ENCODE peak calls at places on chromosomes 12 and 14, in nine cellular contexts. One of them, this sample, is unnamed.

GRCh38 chr12:130102266-130102665 is 60.0 kb upstream of the FZD10 start:
- DNase-seq in neural progenitor cell: no peak
- DNase-seq in A673: no peak
- DNase-seq in ascending aorta: no peak
- DNase-seq in pancreas: no peak
- DNase-seq in gastrocnemius medialis: no peak
- DNase-seq in fibroblast of lung: no peak
- DNase-seq in thyroid gland: no peak
- DNase-seq in lower lobe of right lung: no peak
- DNase-seq in this sample: no peak

GRCh38 chr12:90959538-90960139 is 4.7 kb upstream of the CCER1 start:
- DNase-seq in neural progenitor cell: peak; percentile 67
- DNase-seq in thyroid gland: no peak
- DNase-seq in lower lobe of right lung: no peak
- DNase-seq in pancreas: no peak
- DNase-seq in gastrocnemius medialis: no peak
- DNase-seq in fibroblast of lung: peak; percentile 37
- DNase-seq in ascending aorta: no peak
- DNase-seq in A673: peak; percentile 61
- DNase-seq in this sample: no peak

GRCh38 chr12:95192271-95192670 is 25.0 kb downstream of the FGD6 start:
- DNase-seq in pancreas: no peak
- DNase-seq in gastrocnemius medialis: no peak
- DNase-seq in neural progenitor cell: no peak
- DNase-seq in fibroblast of lung: no peak
- DNase-seq in ascending aorta: no peak
- DNase-seq in A673: no peak
- DNase-seq in thyroid gland: no peak
- DNase-seq in lower lobe of right lung: no peak
- DNase-seq in this sample: no peak

GRCh38 chr14:84891414-84891813 is 638.5 kb upstream of the FLRT2 start:
- DNase-seq in neural progenitor cell: no peak
- DNase-seq in fibroblast of lung: no peak
- DNase-seq in thyroid gland: no peak
- DNase-seq in pancreas: no peak
- DNase-seq in gastrocnemius medialis: no peak
- DNase-seq in ascending aorta: no peak
- DNase-seq in A673: no peak
- DNase-seq in lower lobe of right lung: no peak
- DNase-seq in this sample: no peak

GRCh38 chr12:873954-874353 is 75.5 kb downstream of the RAD52 start:
- DNase-seq in ascending aorta: no peak
- DNase-seq in A673: no peak
- DNase-seq in thyroid gland: no peak
- DNase-seq in pancreas: no peak
- DNase-seq in neural progenitor cell: no peak
- DNase-seq in lower lobe of right lung: no peak
- DNase-seq in fibroblast of lung: no peak
- DNase-seq in gastrocnemius medialis: no peak
- DNase-seq in this sample: no peak

GRCh38 chr14:31927348-31927826 is 149.7 kb upstream of the ARHGAP5 start:
- DNase-seq in A673: peak; percentile 18
- DNase-seq in gastrocnemius medialis: no peak
- DNase-seq in fibroblast of lung: peak; percentile 95
- DNase-seq in pancreas: no peak
- DNase-seq in lower lobe of right lung: no peak
- DNase-seq in neural progenitor cell: peak; percentile 58
- DNase-seq in ascending aorta: no peak
- DNase-seq in thyroid gland: peak; percentile 52
- DNase-seq in this sample: no peak

GRCh38 chr12:116537149-116537904 is 21.9 kb upstream of the MAP1LC3B2 start:
- DNase-seq in neural progenitor cell: peak; percentile 27
- DNase-seq in lower lobe of right lung: no peak
- DNase-seq in gastrocnemius medialis: no peak
- DNase-seq in ascending aorta: no peak
- DNase-seq in thyroid gland: no peak
- DNase-seq in fibroblast of lung: no peak
- DNase-seq in A673: no peak
- DNase-seq in pancreas: no peak
- DNase-seq in this sample: no peak

GRCh38 chr14:104927432-104927816 is 2.7 kb downstream of the PLD4 start:
- DNase-seq in A673: no peak
- DNase-seq in thyroid gland: peak; percentile 1
- DNase-seq in lower lobe of right lung: no peak
- DNase-seq in fibroblast of lung: no peak
- DNase-seq in neural progenitor cell: no peak
- DNase-seq in gastrocnemius medialis: no peak
- DNase-seq in ascending aorta: no peak
- DNase-seq in pancreas: no peak
- DNase-seq in this sample: no peak

GRCh38 chr14:73149753-73150152 is 13.4 kb downstream of the PSEN1 start:
- DNase-seq in pancreas: no peak
- DNase-seq in neural progenitor cell: no peak
- DNase-seq in A673: no peak
- DNase-seq in ascending aorta: no peak
- DNase-seq in gastrocnemius medialis: no peak
- DNase-seq in lower lobe of right lung: no peak
- DNase-seq in fibroblast of lung: no peak
- DNase-seq in thyroid gland: no peak
- DNase-seq in this sample: no peak

GRCh38 chr12:123142948-123143752 is 7.7 kb downstream of the PITPNM2 start:
- DNase-seq in ascending aorta: no peak
- DNase-seq in neural progenitor cell: peak; percentile 18
- DNase-seq in thyroid gland: peak; percentile 84
- DNase-seq in lower lobe of right lung: peak; percentile 83
- DNase-seq in pancreas: no peak
- DNase-seq in fibroblast of lung: peak; percentile 49
- DNase-seq in A673: no peak
- DNase-seq in gastrocnemius medialis: no peak
- DNase-seq in this sample: no peak

GRCh38 chr14:68548194-68549056 is 244.4 kb downstream of the ZFP36L1 start:
- DNase-seq in neural progenitor cell: peak; percentile 68
- DNase-seq in lower lobe of right lung: peak; percentile 78
- DNase-seq in fibroblast of lung: peak; percentile 99
- DNase-seq in ascending aorta: peak; percentile 70
- DNase-seq in gastrocnemius medialis: peak; percentile 93
- DNase-seq in A673: peak; percentile 97
- DNase-seq in pancreas: peak; percentile 44
- DNase-seq in thyroid gland: no peak
- DNase-seq in this sample: peak; percentile 91

GRCh38 chr14:101216725-101217463 is 313.4 kb upstream of the RTL1 start:
- DNase-seq in pancreas: no peak
- DNase-seq in ascending aorta: no peak
- DNase-seq in thyroid gland: no peak
- DNase-seq in A673: no peak
- DNase-seq in fibroblast of lung: no peak
- DNase-seq in neural progenitor cell: no peak
- DNase-seq in gastrocnemius medialis: no peak
- DNase-seq in lower lobe of right lung: no peak
- DNase-seq in this sample: no peak

GRCh38 chr14:91067186-91067585 is 6.7 kb upstream of the RPS6KA5 start:
- DNase-seq in thyroid gland: no peak
- DNase-seq in gastrocnemius medialis: no peak
- DNase-seq in pancreas: no peak
- DNase-seq in fibroblast of lung: no peak
- DNase-seq in neural progenitor cell: no peak
- DNase-seq in lower lobe of right lung: no peak
- DNase-seq in ascending aorta: no peak
- DNase-seq in A673: no peak
- DNase-seq in this sample: no peak

GRCh38 chr14:31990959-31991541 is 86.1 kb upstream of the ARHGAP5 start:
- DNase-seq in lower lobe of right lung: no peak
- DNase-seq in neural progenitor cell: no peak
- DNase-seq in pancreas: no peak
- DNase-seq in thyroid gland: no peak
- DNase-seq in A673: peak; percentile 10
- DNase-seq in fibroblast of lung: peak; percentile 83
- DNase-seq in gastrocnemius medialis: no peak
- DNase-seq in ascending aorta: no peak
- DNase-seq in this sample: no peak

GRCh38 chr14:87824261-87824660 is 168.7 kb downstream of the GALC start:
- DNase-seq in neural progenitor cell: no peak
- DNase-seq in fibroblast of lung: peak; percentile 3
- DNase-seq in pancreas: no peak
- DNase-seq in A673: no peak
- DNase-seq in ascending aorta: no peak
- DNase-seq in thyroid gland: no peak
- DNase-seq in lower lobe of right lung: no peak
- DNase-seq in gastrocnemius medialis: no peak
- DNase-seq in this sample: no peak

GRCh38 chr12:108722463-108722862 is 8.9 kb downstream of the CORO1C start:
- DNase-seq in lower lobe of right lung: no peak
- DNase-seq in pancreas: no peak
- DNase-seq in gastrocnemius medialis: no peak
- DNase-seq in thyroid gland: no peak
- DNase-seq in fibroblast of lung: peak; percentile 35
- DNase-seq in neural progenitor cell: no peak
- DNase-seq in ascending aorta: no peak
- DNase-seq in A673: no peak
- DNase-seq in this sample: no peak
- H3K4me3 ChIP-seq in lower lobe of right lung: no peak overlapping the region
- H3K4me3 ChIP-seq in pancreas: no peak overlapping the region
- H3K4me3 ChIP-seq in gastrocnemius medialis: peak overlapping the region; percentile 18
- H3K4me3 ChIP-seq in thyroid gland: no peak overlapping the region
- H3K4me3 ChIP-seq in fibroblast of lung: peak overlapping the region; percentile 0
- H3K4me3 ChIP-seq in neural progenitor cell: no peak overlapping the region
- H3K4me3 ChIP-seq in ascending aorta: no peak overlapping the region
- H3K4me3 ChIP-seq in A673: no peak overlapping the region
- H3K4me3 ChIP-seq in this sample: no peak overlapping the region

DNA sequence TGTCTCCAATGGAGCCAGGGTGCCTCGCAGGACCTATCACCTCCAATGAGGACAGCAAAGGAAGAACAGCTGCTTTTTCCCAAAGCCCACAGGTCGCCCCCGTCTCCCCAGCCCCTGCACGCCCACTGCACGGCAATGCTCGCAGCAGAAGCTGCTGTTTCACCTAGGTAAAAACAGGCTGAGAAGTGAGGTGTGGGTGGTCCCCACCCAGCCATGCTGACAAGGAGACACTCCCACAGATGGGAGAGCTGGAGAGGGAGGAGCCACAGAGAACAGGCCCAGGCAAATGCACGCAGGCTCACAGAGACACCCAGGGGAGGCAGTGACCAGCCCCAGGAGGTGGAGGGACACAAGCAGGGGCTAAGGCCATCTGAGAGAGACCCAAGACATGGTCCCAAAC is 10.4 kb downstream of the CFAP73 start:
- DNase-seq in gastrocnemius medialis: no peak
- DNase-seq in ascending aorta: no peak
- DNase-seq in A673: no peak
- DNase-seq in neural progenitor cell: no peak
- DNase-seq in fibroblast of lung: no peak
- DNase-seq in pancreas: no peak
- DNase-seq in lower lobe of right lung: no peak
- DNase-seq in thyroid gland: no peak
- DNase-seq in this sample: no peak
- H3K36me3 ChIP-seq in gastrocnemius medialis: peaks cover 76% of the 10 kb centered on the region
- H3K36me3 ChIP-seq in ascending aorta: peaks cover 69% of the 10 kb centered on the region
- H3K36me3 ChIP-seq in A673: peaks cover 29% of the 10 kb centered on the region
- H3K36me3 ChIP-seq in neural progenitor cell: no peaks in the 10 kb centered on the region
- H3K36me3 ChIP-seq in fibroblast of lung: peaks cover 18% of the 10 kb centered on the region
- H3K36me3 ChIP-seq in pancreas: peaks cover 52% of the 10 kb centered on the region
- H3K36me3 ChIP-seq in lower lobe of right lung: peaks cover 73% of the 10 kb centered on the region
- H3K36me3 ChIP-seq in thyroid gland: peaks cover 36% of the 10 kb centered on the region
- H3K36me3 ChIP-seq in this sample: no peaks in the 10 kb centered on the region

GRCh38 chr12:46676797-46677520 is 148.8 kb downstream of the SLC38A4 start:
- DNase-seq in thyroid gland: no peak
- DNase-seq in ascending aorta: no peak
- DNase-seq in fibroblast of lung: no peak
- DNase-seq in A673: no peak
- DNase-seq in lower lobe of right lung: no peak
- DNase-seq in neural progenitor cell: no peak
- DNase-seq in pancreas: no peak
- DNase-seq in gastrocnemius medialis: no peak
- DNase-seq in this sample: no peak

GRCh38 chr12:46678441-46678840 is 147.4 kb downstream of the SLC38A4 start:
- DNase-seq in A673: no peak
- DNase-seq in lower lobe of right lung: no peak
- DNase-seq in ascending aorta: no peak
- DNase-seq in neural progenitor cell: no peak
- DNase-seq in gastrocnemius medialis: no peak
- DNase-seq in pancreas: no peak
- DNase-seq in thyroid gland: no peak
- DNase-seq in fibroblast of lung: no peak
- DNase-seq in this sample: no peak

GRCh38 chr12:46676396-46676795 is 149.4 kb downstream of the SLC38A4 start:
- DNase-seq in ascending aorta: no peak
- DNase-seq in fibroblast of lung: no peak
- DNase-seq in A673: no peak
- DNase-seq in lower lobe of right lung: no peak
- DNase-seq in thyroid gland: no peak
- DNase-seq in neural progenitor cell: no peak
- DNase-seq in gastrocnemius medialis: no peak
- DNase-seq in pancreas: no peak
- DNase-seq in this sample: no peak

GRCh38 chr12:46679754-46680153 is 146.0 kb downstream of the SLC38A4 start:
- DNase-seq in fibroblast of lung: no peak
- DNase-seq in ascending aorta: no peak
- DNase-seq in gastrocnemius medialis: no peak
- DNase-seq in lower lobe of right lung: no peak
- DNase-seq in A673: no peak
- DNase-seq in neural progenitor cell: no peak
- DNase-seq in pancreas: no peak
- DNase-seq in thyroid gland: no peak
- DNase-seq in this sample: no peak

GRCh38 chr12:46677749-46678148 is 148.0 kb downstream of the SLC38A4 start:
- DNase-seq in ascending aorta: no peak
- DNase-seq in A673: peak; percentile 60
- DNase-seq in pancreas: no peak
- DNase-seq in neural progenitor cell: no peak
- DNase-seq in fibroblast of lung: peak; percentile 43
- DNase-seq in lower lobe of right lung: no peak
- DNase-seq in gastrocnemius medialis: no peak
- DNase-seq in thyroid gland: no peak
- DNase-seq in this sample: no peak
- TF ChIP-seq CTCF in ascending aorta: no peak
- TF ChIP-seq CTCF in A673: peak; percentile 49
- TF ChIP-seq CTCF in pancreas: no peak
- TF ChIP-seq CTCF in neural progenitor cell: peak; percentile 42
- TF ChIP-seq CTCF in fibroblast of lung: no peak
- TF ChIP-seq CTCF in lower lobe of right lung: no peak
- TF ChIP-seq CTCF in gastrocnemius medialis: peak; percentile 13
- TF ChIP-seq CTCF in thyroid gland: no peak
- TF ChIP-seq CTCF in this sample: no peak

DNA sequence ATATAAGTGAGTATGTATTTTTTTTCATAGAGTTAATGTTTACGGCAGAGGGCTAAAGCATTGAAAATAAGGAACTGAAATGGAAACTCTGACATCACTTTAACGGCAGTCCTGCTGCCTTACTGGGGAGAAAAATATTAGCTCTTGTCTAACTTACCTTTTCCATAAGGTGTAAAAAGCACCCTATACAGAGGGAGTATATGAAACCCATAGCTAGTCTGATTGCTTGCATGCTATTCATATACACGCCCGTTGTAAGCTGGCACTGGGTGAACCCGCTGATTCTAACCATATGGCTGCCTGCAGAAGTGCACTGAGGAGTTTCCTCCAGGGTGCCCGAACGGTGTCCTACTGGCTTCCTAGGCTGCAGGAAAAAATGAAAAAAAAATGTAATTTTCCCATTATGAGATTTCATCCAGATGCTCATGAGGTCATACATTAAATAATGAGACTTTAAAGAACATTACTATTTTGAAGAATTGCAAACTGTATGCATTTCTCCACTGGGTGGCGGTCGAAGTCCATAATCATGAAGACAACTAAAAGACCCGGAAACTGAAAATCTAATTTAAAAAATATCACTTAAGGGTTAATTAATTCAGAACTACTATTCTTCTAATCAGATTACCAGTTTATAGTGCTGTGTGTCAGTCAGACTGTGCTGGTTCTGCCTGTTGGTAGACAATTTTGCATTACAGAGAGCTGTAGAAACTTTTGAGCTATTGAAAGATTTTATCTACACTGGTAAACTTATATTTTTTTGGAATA is 144.7 kb downstream of the ALX1 start:
- DNase-seq in ascending aorta: no peak
- DNase-seq in fibroblast of lung: peak; percentile 2
- DNase-seq in neural progenitor cell: peak; percentile 36
- DNase-seq in lower lobe of right lung: no peak
- DNase-seq in thyroid gland: no peak
- DNase-seq in gastrocnemius medialis: no peak
- DNase-seq in A673: peak; percentile 88
- DNase-seq in pancreas: peak; percentile 10
- DNase-seq in this sample: no peak
- H3K4me3 ChIP-seq in ascending aorta: no peak overlapping the region
- H3K4me3 ChIP-seq in fibroblast of lung: no peak overlapping the region
- H3K4me3 ChIP-seq in neural progenitor cell: no peak overlapping the region
- H3K4me3 ChIP-seq in lower lobe of right lung: no peak overlapping the region
- H3K4me3 ChIP-seq in thyroid gland: no peak overlapping the region
- H3K4me3 ChIP-seq in gastrocnemius medialis: no peak overlapping the region
- H3K4me3 ChIP-seq in A673: no peak overlapping the region
- H3K4me3 ChIP-seq in pancreas: no peak overlapping the region
- H3K4me3 ChIP-seq in this sample: no peak overlapping the region